ENCODE peak calls at places on chromosomes 12 and 14, in four cellular contexts. C is endothelial cell; A is CD8-positive, alpha-beta T cell; O is choroid plexus epithelial cell. Y is an unnamed sample.

GRCh38 chr12:23949212-23950010 is at the start of gene SOX5:
- DNase-seq in O (peak), A (no peak), C (peak), Y (no peak)

GRCh38 chr12:4849024-4849594 is 60.6 kb upstream of the KCNA1 start:
- DNase-seq in A (no peak), C (no peak), O (peak), Y (peak)

GRCh38 chr12:123670882-123671728 is at the start of gene TCTN2:
- DNase-seq in C (peak), A (peak), O (peak), Y (peak)

GRCh38 chr14:21997300-21997699 is 323.7 kb upstream of the OR4E1 start:
- DNase-seq in C (peak), O (peak), A (no peak), Y (peak)

GRCh38 chr14:65373671-65374039 is 38.9 kb upstream of the FUT8 start:
- DNase-seq in O (no peak), C (no peak), A (no peak), Y (peak)

GRCh38 chr12:120972870-120973543 is 5.3 kb upstream of the HNF1A start:
- DNase-seq in O (peak), A (no peak), C (no peak), Y (no peak)

GRCh38 chr12:93514853-93515252 is 47.5 kb downstream of the MRPL42 start:
- DNase-seq in O (peak), A (no peak), C (no peak), Y (peak)

GRCh38 chr12:77226398-77226797 is 161.0 kb upstream of the E2F7 start:
- DNase-seq in C (no peak), A (no peak), O (no peak), Y (no peak)

GRCh38 chr14:83085141-83085540 is 1551.5 kb upstream of the SEL1L start:
- DNase-seq in O (no peak), C (no peak), A (no peak), Y (no peak)

GRCh38 chr12:12398026-12398859 is 41.4 kb downstream of the BORCS5 start:
- DNase-seq in O (peak), A (no peak), C (no peak), Y (peak)

GRCh38 chr14:103623883-103624482 is 5.0 kb upstream of the KLC1 start:
- DNase-seq in A (no peak), O (no peak), C (no peak), Y (no peak)

GRCh38 chr12:103334447-103334846 is 161.3 kb downstream of the C12orf42 start:
- DNase-seq in A (no peak), C (no peak), O (no peak), Y (no peak)

GRCh38 chr12:52838871-52839446 is 4.8 kb upstream of the KRT79 start:
- DNase-seq in O (no peak), C (no peak), A (no peak), Y (no peak)

GRCh38 chr12:76713130-76713529 is 50.8 kb upstream of the ZDHHC17 start:
- DNase-seq in C (no peak), O (peak), A (no peak), Y (peak)

GRCh38 chr12:121812320-121812871 is 8.6 kb downstream of the SETD1B start:
- DNase-seq in O (peak), A (no peak), C (peak), Y (peak)

GRCh38 chr12:132456186-132456943 is 33.6 kb upstream of the FBRSL1 start:
- DNase-seq in O (no peak), C (no peak), A (no peak), Y (no peak)

GRCh38 chr12:74337951-74338350 is 199.7 kb upstream of the ATXN7L3B start:
- DNase-seq in A (no peak), O (peak), C (no peak), Y (peak)

GRCh38 chr12:53869500-53869899 is 69.1 kb upstream of the HOXC13 start:
- DNase-seq in A (no peak), C (no peak), O (no peak), Y (peak)

GRCh38 chr12:2049604-2050540 is 2.9 kb upstream of the CACNA1C start:
- DNase-seq in O (peak), A (no peak), C (no peak), Y (no peak)

GRCh38 chr12:42935756-42936155 is 346.2 kb upstream of the PRICKLE1 start:
- DNase-seq in A (no peak), C (no peak), O (peak), Y (peak)

GRCh38 chr14:22159049-22159448 is 430.0 kb downstream of the DAD1 start:
- DNase-seq in C (no peak), O (no peak), A (no peak), Y (peak)

GRCh38 chr12:65911321-65911720 is 87.0 kb downstream of the HMGA2 start:
- DNase-seq in C (no peak), A (no peak), O (peak), Y (peak)

GRCh38 chr12:59055204-59055839 is 135.0 kb upstream of the LRIG3 start:
- DNase-seq in C (no peak), A (no peak), O (peak), Y (peak)

GRCh38 chr12:47561746-47562145 is 144.1 kb downstream of the RPAP3 start:
- DNase-seq in A (no peak), C (no peak), O (no peak), Y (peak)

GRCh38 chr14:98234208-98234607 is 1037.8 kb downstream of the BCL11B start:
- DNase-seq in C (no peak), A (no peak), O (no peak), Y (peak)
- TF ChIP-seq CTCF in C (no peak), A (no peak), O (no peak), Y (no peak)

GRCh38 chr12:79661629-79662028 is 29.1 kb downstream of the PAWR start:
- DNase-seq in C (no peak), O (peak), A (no peak), Y (peak)
- TF ChIP-seq CTCF in C (no peak), O (no peak), A (no peak), Y (no peak)

GRCh38 chr12:31600252-31600651 is 9.3 kb upstream of the DENND5B start:
- DNase-seq in A (no peak), O (no peak), C (no peak), Y (no peak)
- TF ChIP-seq CTCF in A (no peak), O (no peak), C (no peak), Y (no peak)

GRCh38 chr12:3628629-3629028 is 124.3 kb downstream of the CRACR2A start:
- DNase-seq in A (no peak), O (peak), C (no peak), Y (no peak)
- TF ChIP-seq CTCF in A (no peak), O (peak), C (no peak), Y (no peak)

GRCh38 chr14:104724981-104725771 is 1.1 kb downstream of the ADSS1 start:
- DNase-seq in C (peak), O (peak), A (no peak), Y (no peak)
- TF ChIP-seq CTCF in C (no peak), O (peak), A (no peak), Y (peak)

Y was measured in epithelial cell of esophagus.